ENCODE peak calls at places on chromosomes 3 and 15, in ten cellular contexts. E is stomach; H is A549; A is aorta; W is fibroblast of lung; B is esophagus squamous epithelium; M is SJSA1; G is neural progenitor cell; J is effector memory CD4-positive, alpha-beta T cell; T is DND-41. S is an unnamed sample.
A peak's percentile ranks its signal among the peaks of the same experiment; 100 is the strongest.

GRCh38 chr3:141094851-141095545 is 43.9 kb downstream of the SPSB4 start:
- DNase-seq in E (no peak), H (no peak), A (peak; percentile 93), W (peak; percentile 51), B (no peak), M (no peak), G (peak; percentile 83), J (no peak), T (no peak), S (no peak)

GRCh38 chr15:42131826-42132806 is 24.3 kb downstream of the PLA2G4F start:
- DNase-seq in E (peak; percentile 32), H (no peak), A (no peak), W (no peak), B (no peak), M (peak; percentile 50), G (peak; percentile 72), J (no peak), T (no peak), S (peak; percentile 80)

GRCh38 chr3:47225310-47225906 is 57.2 kb downstream of the KIF9 start:
- DNase-seq in E (no peak), H (no peak), A (no peak), W (peak; percentile 67), B (no peak), M (no peak), G (no peak), J (no peak), T (no peak), S (no peak)

GRCh38 chr3:58471025-58471887 is 20.6 kb upstream of the KCTD6 start:
- DNase-seq in E (no peak), H (peak; percentile 96), A (no peak), W (peak; percentile 85), B (no peak), M (peak; percentile 56), G (peak; percentile 31), J (no peak), T (no peak), S (no peak)

GRCh38 chr15:99582508-99582960 is 16.8 kb downstream of the MEF2A start:
- DNase-seq in E (no peak), H (no peak), A (no peak), W (no peak), B (no peak), M (no peak), G (no peak), J (no peak), T (no peak), S (no peak)

GRCh38 chr3:10459954-10460754 is 45.2 kb downstream of the ATP2B2 start:
- DNase-seq in E (peak; percentile 36), H (peak; percentile 69), A (no peak), W (peak; percentile 68), B (no peak), M (peak; percentile 66), G (peak; percentile 98), J (peak; percentile 32), T (peak; percentile 92), S (no peak)

GRCh38 chr3:30777426-30777825 is 117.0 kb downstream of the GADL1 start:
- DNase-seq in E (no peak), H (no peak), A (no peak), W (no peak), B (no peak), M (no peak), G (no peak), J (no peak), T (no peak), S (no peak)

GRCh38 chr3:42652611-42653302 is 740 bp upstream of the ZBTB47 start:
- DNase-seq in E (peak; percentile 81), H (peak; percentile 70), A (peak; percentile 85), W (peak; percentile 77), B (no peak), M (peak; percentile 67), G (no peak), J (no peak), T (no peak), S (peak; percentile 92)

GRCh38 chr15:62610499-62610898 is 432.0 kb upstream of the TPM1 start:
- DNase-seq in E (no peak), H (no peak), A (no peak), W (no peak), B (no peak), M (no peak), G (no peak), J (no peak), T (no peak), S (no peak)

GRCh38 chr3:105791919-105792786 is 76.7 kb downstream of the CBLB start:
- DNase-seq in E (peak; percentile 37), H (peak; percentile 90), A (peak; percentile 63), W (peak; percentile 99), B (peak; percentile 10), M (no peak), G (no peak), J (no peak), T (no peak), S (peak; percentile 95)

GRCh38 chr3:124780356-124780755 is 50.1 kb downstream of the UMPS start:
- DNase-seq in E (no peak), H (no peak), A (peak; percentile 85), W (peak; percentile 54), B (no peak), M (peak; percentile 65), G (no peak), J (no peak), T (no peak), S (no peak)

GRCh38 chr3:124779751-124780191 is 49.5 kb downstream of the UMPS start:
- DNase-seq in E (no peak), H (no peak), A (no peak), W (no peak), B (no peak), M (no peak), G (no peak), J (no peak), T (no peak), S (no peak)

GRCh38 chr3:124783696-124784095 is 53.4 kb downstream of the UMPS start:
- DNase-seq in E (no peak), H (no peak), A (no peak), W (no peak), B (no peak), M (no peak), G (peak; percentile 20), J (no peak), T (no peak), S (no peak)

GRCh38 chr3:124780767-124781485 is 50.7 kb downstream of the UMPS start:
- DNase-seq in E (no peak), H (no peak), A (peak; percentile 86), W (peak; percentile 65), B (no peak), M (peak; percentile 59), G (peak; percentile 69), J (no peak), T (no peak), S (peak; percentile 93)

GRCh38 chr3:124781706-124782376 is 51.6 kb downstream of the UMPS start:
- DNase-seq in E (no peak), H (no peak), A (no peak), W (no peak), B (no peak), M (no peak), G (no peak), J (no peak), T (no peak), S (no peak)
- H3K4me1 ChIP-seq in E (peaks cover 41% of the 10 kb centered on the region), H (peaks cover 47% of the 10 kb centered on the region), A (no peaks in the 10 kb centered on the region), W (peaks cover 22% of the 10 kb centered on the region), B (peaks cover 34% of the 10 kb centered on the region), M (peaks cover 43% of the 10 kb centered on the region), G (peaks cover 17% of the 10 kb centered on the region), J (no peaks in the 10 kb centered on the region), T (peaks cover 9% of the 10 kb centered on the region), S (peaks cover 79% of the 10 kb centered on the region)

DNA sequence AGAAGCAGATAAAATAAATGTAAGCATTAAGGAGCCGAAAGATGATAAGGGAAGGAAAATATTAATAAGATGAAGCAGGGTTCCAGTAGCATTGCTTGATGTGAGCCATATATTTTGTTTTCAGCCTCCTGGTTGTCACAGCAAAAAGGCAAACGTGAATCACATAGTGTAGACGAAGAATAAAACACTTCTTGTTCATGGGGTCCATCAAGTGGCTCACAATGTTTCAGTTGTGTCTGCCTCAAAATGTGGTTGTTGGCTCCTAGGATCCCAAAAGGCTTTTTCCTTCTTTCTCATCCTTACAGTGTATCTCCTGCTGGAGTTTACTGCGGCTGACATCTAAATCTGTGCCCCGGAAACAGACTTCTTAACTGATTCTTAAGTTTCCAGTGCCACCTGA is 195.1 kb downstream of the GHSR start:
- DNase-seq in E (no peak), H (no peak), A (no peak), W (no peak), B (no peak), M (no peak), G (no peak), J (no peak), T (no peak), S (no peak)
- H3K4me1 ChIP-seq in E (peaks cover 51% of the 10 kb centered on the region), H (peaks cover 57% of the 10 kb centered on the region), A (peaks cover 6% of the 10 kb centered on the region), W (peaks cover 3% of the 10 kb centered on the region), B (no peaks in the 10 kb centered on the region), M (no peaks in the 10 kb centered on the region), G (peaks cover 3% of the 10 kb centered on the region), J (no peaks in the 10 kb centered on the region), T (no peaks in the 10 kb centered on the region), S (peaks cover 28% of the 10 kb centered on the region)

GRCh38 chr3:45975696-45976095 is 19.9 kb downstream of the FYCO1 start:
- DNase-seq in E (no peak), H (no peak), A (no peak), W (no peak), B (no peak), M (no peak), G (no peak), J (no peak), T (peak; percentile 65), S (no peak)

GRCh38 chr3:45972534-45973402 is 22.9 kb downstream of the FYCO1 start:
- DNase-seq in E (no peak), H (peak; percentile 18), A (peak; percentile 71), W (peak; percentile 93), B (no peak), M (peak; percentile 56), G (no peak), J (no peak), T (peak; percentile 44), S (no peak)

GRCh38 chr3:45978348-45978747 is 17.3 kb downstream of the FYCO1 start:
- DNase-seq in E (peak; percentile 96), H (no peak), A (no peak), W (no peak), B (no peak), M (no peak), G (no peak), J (peak; percentile 38), T (peak; percentile 95), S (no peak)

GRCh38 chr3:45976191-45977091 is 19.2 kb downstream of the FYCO1 start:
- DNase-seq in E (no peak), H (no peak), A (no peak), W (no peak), B (no peak), M (no peak), G (no peak), J (peak; percentile 43), T (peak; percentile 86), S (no peak)

DNA sequence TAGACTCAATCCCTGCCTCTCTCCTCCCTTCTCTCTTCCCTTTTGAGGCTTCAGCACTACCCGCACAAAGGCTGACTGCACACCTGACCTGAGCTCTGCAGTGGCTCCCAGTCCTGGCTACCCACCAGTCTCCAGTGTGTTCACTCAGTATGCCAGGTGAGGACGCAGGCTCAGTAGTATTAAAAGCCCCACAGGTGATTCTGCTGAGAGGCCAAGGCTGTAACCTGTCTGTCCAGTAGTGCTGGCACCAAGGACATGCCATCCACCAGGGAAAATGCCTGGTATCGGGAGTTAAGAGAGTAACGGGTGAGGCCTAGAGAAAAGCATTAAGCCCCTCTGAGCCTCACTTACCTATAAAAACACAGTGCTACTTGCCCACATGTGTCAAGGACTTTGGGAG is 20.9 kb downstream of the FYCO1 start:
- DNase-seq in E (no peak), H (no peak), A (no peak), W (no peak), B (no peak), M (no peak), G (no peak), J (no peak), T (no peak), S (no peak)
- H3K4me1 ChIP-seq in E (peaks cover 69% of the 10 kb centered on the region), H (peaks cover 10% of the 10 kb centered on the region), A (no peaks in the 10 kb centered on the region), W (peaks cover 7% of the 10 kb centered on the region), B (no peaks in the 10 kb centered on the region), M (peaks cover 13% of the 10 kb centered on the region), G (no peaks in the 10 kb centered on the region), J (peaks cover 50% of the 10 kb centered on the region), T (peaks cover 76% of the 10 kb centered on the region), S (peaks cover 12% of the 10 kb centered on the region)

GRCh38 chr15:40951764-40952163 is 1.5 kb upstream of the CHAC1 start:
- DNase-seq in E (no peak), H (no peak), A (no peak), W (no peak), B (no peak), M (no peak), G (no peak), J (no peak), T (no peak), S (no peak)
- H3K4me1 ChIP-seq in E (peaks cover 37% of the 10 kb centered on the region), H (peaks cover 33% of the 10 kb centered on the region), A (no peaks in the 10 kb centered on the region), W (peaks cover 2% of the 10 kb centered on the region), B (peaks cover 6% of the 10 kb centered on the region), M (peaks cover 18% of the 10 kb centered on the region), G (peaks cover 4% of the 10 kb centered on the region), J (peaks cover 11% of the 10 kb centered on the region), T (peaks cover 24% of the 10 kb centered on the region), S (peaks cover 31% of the 10 kb centered on the region)

S was measured in esophagus muscularis mucosa.